ENCODE peak calls at places on chromosome 7, in four cellular contexts. E, I, Y and C are unnamed samples.

GRCh38 chr7:99554929-99555328 is 3.0 kb upstream of the FAM200A start:
- DNase-seq in E (no peak), I (no peak), Y (no peak), C (no peak)

GRCh38 chr7:105806592-105807266 is 69.7 kb downstream of the ATXN7L1 start:
- DNase-seq in E (no peak), I (peak), Y (peak), C (no peak)

GRCh38 chr7:7761340-7761973 is 43.0 kb upstream of the RPA3 start:
- DNase-seq in E (peak), I (no peak), Y (peak), C (peak)

GRCh38 chr7:46705416-46706255 is 784.6 kb upstream of the IGFBP3 start:
- DNase-seq in E (no peak), I (no peak), Y (no peak), C (no peak)

GRCh38 chr7:27249724-27250636 is 7.4 kb downstream of the EVX1 start:
- DNase-seq in E (no peak), I (no peak), Y (no peak), C (no peak)

GRCh38 chr7:70925411-70926115 is 206.4 kb upstream of the GALNT17 start:
- DNase-seq in E (no peak), I (peak), Y (no peak), C (no peak)

GRCh38 chr7:133077394-133077793 is 4.5 kb downstream of the CHCHD3 start:
- DNase-seq in E (no peak), I (no peak), Y (no peak), C (no peak)

GRCh38 chr7:130380121-130380860 is at the start of gene CPA1:
- DNase-seq in E (no peak), I (no peak), Y (no peak), C (no peak)

GRCh38 chr7:70037171-70037933 is 439.1 kb downstream of the AUTS2 start:
- DNase-seq in E (no peak), I (no peak), Y (no peak), C (no peak)

GRCh38 chr7:32481921-32482320 is 8.3 kb downstream of the LSM5 start:
- DNase-seq in E (no peak), I (no peak), Y (no peak), C (no peak)

GRCh38 chr7:36370046-36370445 is 19.6 kb upstream of the ANLN start:
- DNase-seq in E (no peak), I (no peak), Y (no peak), C (no peak)

GRCh38 chr7:87934699-87935372 is 785 bp downstream of the ADAM22 start:
- DNase-seq in E (no peak), I (peak), Y (no peak), C (no peak)

GRCh38 chr7:7992502-7992901 is 23.9 kb downstream of the GLCCI1 start:
- DNase-seq in E (no peak), I (peak), Y (no peak), C (no peak)

GRCh38 chr7:130274983-130275649 is 8.5 kb downstream of the CPA2 start:
- DNase-seq in E (no peak), I (peak), Y (no peak), C (no peak)

GRCh38 chr7:3548815-3549214 is 247.8 kb downstream of the SDK1 start:
- DNase-seq in E (no peak), I (peak), Y (no peak), C (no peak)

GRCh38 chr7:44287488-44288380 is 37.7 kb downstream of the CAMK2B start:
- DNase-seq in E (no peak), I (no peak), Y (no peak), C (no peak)

GRCh38 chr7:143284591-143285453 is at the start of gene TMEM139:
- DNase-seq in E (peak), I (peak), Y (no peak), C (no peak)
- TF ChIP-seq REST in E (peak), I (no peak), Y (no peak), C (no peak)

DNA sequence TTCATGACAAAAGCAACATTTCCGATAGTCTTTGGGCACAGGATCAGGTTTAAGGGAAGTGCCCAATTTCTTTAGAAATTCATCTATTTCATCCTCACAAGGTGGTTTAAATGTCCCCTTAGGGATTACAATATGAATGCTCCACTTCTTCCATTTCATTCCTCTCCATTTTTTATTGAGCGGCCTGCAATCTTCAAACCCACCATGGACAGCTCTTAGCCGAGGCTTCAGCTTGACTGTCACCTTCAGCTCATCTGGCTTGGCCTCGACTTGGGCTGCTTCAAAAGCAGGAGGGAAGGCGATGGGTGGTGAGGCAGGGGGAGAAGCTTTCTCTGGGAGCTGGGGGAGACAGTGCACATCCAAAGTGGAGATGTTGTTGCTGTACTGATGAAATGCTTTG is 123.2 kb downstream of the GALNT11 start:
- DNase-seq in E (no peak), I (no peak), Y (no peak), C (no peak)
- TF ChIP-seq REST in E (no peak), I (peak), Y (no peak), C (no peak)

GRCh38 chr7:73683056-73683915 is at the start of the genes BUD23 and DNAJC30:
- DNase-seq in E (peak), I (peak), Y (peak), C (peak)
- TF ChIP-seq REST in E (peak), I (no peak), Y (no peak), C (no peak)

DNA sequence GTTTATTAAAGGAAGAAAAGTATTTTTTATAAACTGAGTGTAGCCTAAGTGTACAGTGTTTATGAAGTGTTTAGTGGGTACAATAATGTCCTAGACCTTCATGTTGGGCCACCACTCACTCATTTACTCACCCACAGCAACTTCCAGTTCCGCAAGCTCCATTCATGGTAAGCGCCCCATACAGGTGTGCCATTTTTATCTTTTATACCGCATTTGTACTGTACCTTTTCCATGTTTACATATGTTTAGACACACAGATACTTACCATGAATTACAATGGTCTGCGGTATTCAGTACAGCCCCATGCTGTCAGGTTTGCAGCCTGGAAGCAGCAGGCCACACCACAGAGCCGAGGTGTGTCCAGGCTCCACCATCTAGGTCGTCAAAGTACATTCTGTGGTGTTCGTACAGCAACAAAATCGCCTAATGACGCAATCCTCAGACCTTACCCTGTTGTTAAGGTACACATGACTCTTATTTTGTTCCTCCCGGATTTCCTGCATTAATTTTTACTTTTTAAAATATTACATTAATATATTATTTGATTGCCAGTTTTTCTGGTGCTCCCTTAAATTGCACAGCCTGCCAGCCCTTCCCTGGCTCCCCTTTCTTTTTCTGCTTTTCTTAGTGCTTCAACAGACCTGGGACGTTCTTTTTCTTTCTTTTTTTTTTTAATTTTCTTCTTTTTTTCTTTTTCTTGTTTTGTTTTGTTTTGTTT is 881 bp upstream of the SSBP1 start:
- DNase-seq in E (peak), I (no peak), Y (no peak), C (no peak)
- TF ChIP-seq REST in E (no peak), I (no peak), Y (no peak), C (no peak)

GRCh38 chr7:101137651-101138148 is 10.8 kb downstream of the SERPINE1 start:
- DNase-seq in E (no peak), I (no peak), Y (no peak), C (no peak)

GRCh38 chr7:101134399-101134980 is 7.6 kb downstream of the SERPINE1 start:
- DNase-seq in E (no peak), I (no peak), Y (no peak), C (no peak)

GRCh38 chr7:101140746-101141382 is 13.4 kb upstream of the AP1S1 start:
- DNase-seq in E (no peak), I (no peak), Y (no peak), C (no peak)

GRCh38 chr7:101140339-101140699 is 13.4 kb downstream of the SERPINE1 start:
- DNase-seq in E (no peak), I (peak), Y (no peak), C (no peak)

DNA sequence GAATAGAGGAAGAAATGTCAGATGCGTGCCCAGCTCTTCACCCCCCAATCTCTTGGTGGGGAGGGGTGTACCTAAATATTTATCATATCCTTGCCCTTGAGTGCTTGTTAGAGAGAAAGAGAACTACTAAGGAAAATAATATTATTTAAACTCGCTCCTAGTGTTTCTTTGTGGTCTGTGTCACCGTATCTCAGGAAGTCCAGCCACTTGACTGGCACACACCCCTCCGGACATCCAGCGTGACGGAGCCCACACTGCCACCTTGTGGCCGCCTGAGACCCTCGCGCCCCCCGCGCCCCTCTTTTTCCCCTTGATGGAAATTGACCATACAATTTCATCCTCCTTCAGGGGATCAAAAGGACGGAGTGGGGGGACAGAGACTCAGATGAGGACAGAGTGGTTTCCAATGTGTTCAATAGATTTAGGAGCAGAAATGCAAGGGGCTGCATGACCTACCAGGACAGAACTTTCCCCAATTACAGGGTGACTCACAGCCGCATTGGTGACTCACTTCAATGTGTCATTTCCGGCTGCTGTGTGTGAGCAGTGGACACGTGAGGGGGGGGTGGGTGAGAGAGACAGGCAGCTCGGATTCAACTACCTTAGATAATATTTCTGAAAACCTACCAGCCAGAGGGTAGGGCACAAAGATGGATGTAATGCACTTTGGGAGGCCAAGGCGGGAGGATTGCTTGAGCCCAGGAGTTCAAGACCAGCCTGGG is 11.4 kb downstream of the SERPINE1 start:
- DNase-seq in E (peak), I (peak), Y (peak), C (peak)
- TF ChIP-seq REST in E (peak), I (no peak), Y (no peak), C (peak)